ENCODE peak calls at places on chromosomes 6 and 20, in seven cellular contexts. One of them, this sample, is unnamed.

GRCh38 chr6:18528084-18528743 is 141.1 kb downstream of the RNF144B start:
- DNase-seq in pancreas: no peak
- DNase-seq in substantia nigra: no peak
- DNase-seq in skeletal muscle cell: no peak
- DNase-seq in cardiac fibroblast: peak
- DNase-seq in NCI-H1048: no peak
- DNase-seq in memory B cell: no peak
- DNase-seq in this sample: peak

GRCh38 chr20:44485078-44485829 is 9.6 kb downstream of the TTPAL start:
- DNase-seq in pancreas: no peak
- DNase-seq in substantia nigra: no peak
- DNase-seq in skeletal muscle cell: no peak
- DNase-seq in cardiac fibroblast: no peak
- DNase-seq in NCI-H1048: no peak
- DNase-seq in memory B cell: no peak
- DNase-seq in this sample: no peak

GRCh38 chr6:151131346-151131745 is 108.4 kb upstream of the AKAP12 start:
- DNase-seq in pancreas: no peak
- DNase-seq in substantia nigra: no peak
- DNase-seq in skeletal muscle cell: peak
- DNase-seq in cardiac fibroblast: peak
- DNase-seq in NCI-H1048: no peak
- DNase-seq in memory B cell: no peak
- DNase-seq in this sample: no peak

GRCh38 chr6:154942770-154943169 is 52.3 kb upstream of the TIAM2 start:
- DNase-seq in pancreas: no peak
- DNase-seq in substantia nigra: no peak
- DNase-seq in skeletal muscle cell: no peak
- DNase-seq in cardiac fibroblast: no peak
- DNase-seq in NCI-H1048: no peak
- DNase-seq in memory B cell: no peak
- DNase-seq in this sample: no peak

GRCh38 chr20:37943501-37944455 is 40.9 kb downstream of the VSTM2L start:
- DNase-seq in pancreas: no peak
- DNase-seq in substantia nigra: no peak
- DNase-seq in skeletal muscle cell: no peak
- DNase-seq in cardiac fibroblast: no peak
- DNase-seq in NCI-H1048: no peak
- DNase-seq in memory B cell: no peak
- DNase-seq in this sample: no peak

GRCh38 chr6:112202639-112203341 is 51.6 kb downstream of the LAMA4 start:
- DNase-seq in pancreas: no peak
- DNase-seq in substantia nigra: no peak
- DNase-seq in skeletal muscle cell: no peak
- DNase-seq in cardiac fibroblast: no peak
- DNase-seq in NCI-H1048: no peak
- DNase-seq in memory B cell: no peak
- DNase-seq in this sample: peak

GRCh38 chr6:129754750-129755149 is 44.8 kb upstream of the ARHGAP18 start:
- DNase-seq in pancreas: no peak
- DNase-seq in substantia nigra: no peak
- DNase-seq in skeletal muscle cell: no peak
- DNase-seq in cardiac fibroblast: no peak
- DNase-seq in NCI-H1048: no peak
- DNase-seq in memory B cell: no peak
- DNase-seq in this sample: no peak

GRCh38 chr20:52654552-52654951 is 317.6 kb upstream of the TSHZ2 start:
- DNase-seq in pancreas: no peak
- DNase-seq in substantia nigra: no peak
- DNase-seq in skeletal muscle cell: no peak
- DNase-seq in cardiac fibroblast: no peak
- DNase-seq in NCI-H1048: no peak
- DNase-seq in memory B cell: no peak
- DNase-seq in this sample: peak

GRCh38 chr20:51583073-51583472 is 40.6 kb upstream of the NFATC2 start:
- DNase-seq in pancreas: no peak
- DNase-seq in substantia nigra: no peak
- DNase-seq in skeletal muscle cell: no peak
- DNase-seq in cardiac fibroblast: no peak
- DNase-seq in NCI-H1048: no peak
- DNase-seq in memory B cell: no peak
- DNase-seq in this sample: no peak

GRCh38 chr6:17580518-17581048 is 19.5 kb upstream of the FAM8A1 start:
- DNase-seq in pancreas: peak
- DNase-seq in substantia nigra: no peak
- DNase-seq in skeletal muscle cell: no peak
- DNase-seq in cardiac fibroblast: peak
- DNase-seq in NCI-H1048: no peak
- DNase-seq in memory B cell: no peak
- DNase-seq in this sample: no peak

GRCh38 chr20:31606928-31607639 is 2.0 kb downstream of the ID1 start:
- DNase-seq in pancreas: no peak
- DNase-seq in substantia nigra: no peak
- DNase-seq in skeletal muscle cell: peak
- DNase-seq in cardiac fibroblast: peak
- DNase-seq in NCI-H1048: no peak
- DNase-seq in memory B cell: no peak
- DNase-seq in this sample: no peak

GRCh38 chr6:30554962-30555361 is 1.3 kb downstream of the GNL1 start:
- DNase-seq in pancreas: no peak
- DNase-seq in substantia nigra: no peak
- DNase-seq in skeletal muscle cell: no peak
- DNase-seq in cardiac fibroblast: no peak
- DNase-seq in NCI-H1048: no peak
- DNase-seq in memory B cell: no peak
- DNase-seq in this sample: no peak

GRCh38 chr6:166687070-166687469 is 60.0 kb upstream of the RPS6KA2 start:
- DNase-seq in pancreas: no peak
- DNase-seq in substantia nigra: no peak
- DNase-seq in skeletal muscle cell: no peak
- DNase-seq in cardiac fibroblast: no peak
- DNase-seq in NCI-H1048: no peak
- DNase-seq in memory B cell: no peak
- DNase-seq in this sample: no peak

GRCh38 chr6:132153221-132153896 is 202.2 kb upstream of the CCN2 start:
- DNase-seq in pancreas: no peak
- DNase-seq in substantia nigra: no peak
- DNase-seq in skeletal muscle cell: peak
- DNase-seq in cardiac fibroblast: peak
- DNase-seq in NCI-H1048: no peak
- DNase-seq in memory B cell: no peak
- DNase-seq in this sample: no peak

GRCh38 chr6:3026811-3027626 is 27.3 kb downstream of the NQO2 start:
- DNase-seq in pancreas: no peak
- DNase-seq in substantia nigra: no peak
- DNase-seq in skeletal muscle cell: peak
- DNase-seq in cardiac fibroblast: peak
- DNase-seq in NCI-H1048: no peak
- DNase-seq in memory B cell: peak
- DNase-seq in this sample: peak

GRCh38 chr20:35917077-35917476 is 37.2 kb downstream of the SCAND1 start:
- DNase-seq in pancreas: no peak
- DNase-seq in substantia nigra: no peak
- DNase-seq in skeletal muscle cell: no peak
- DNase-seq in cardiac fibroblast: no peak
- DNase-seq in NCI-H1048: no peak
- DNase-seq in memory B cell: no peak
- DNase-seq in this sample: peak

GRCh38 chr20:41182296-41183212 is 45.2 kb downstream of the PLCG1 start:
- DNase-seq in pancreas: no peak
- DNase-seq in substantia nigra: no peak
- DNase-seq in skeletal muscle cell: no peak
- DNase-seq in cardiac fibroblast: no peak
- DNase-seq in NCI-H1048: no peak
- DNase-seq in memory B cell: no peak
- DNase-seq in this sample: no peak

GRCh38 chr20:32780749-32781402 is 18.7 kb downstream of the DNMT3B start:
- DNase-seq in pancreas: no peak
- DNase-seq in substantia nigra: peak
- DNase-seq in skeletal muscle cell: no peak
- DNase-seq in cardiac fibroblast: no peak
- DNase-seq in NCI-H1048: no peak
- DNase-seq in memory B cell: no peak
- DNase-seq in this sample: no peak

GRCh38 chr20:33518071-33518470 is 28.2 kb downstream of the CBFA2T2 start:
- DNase-seq in pancreas: no peak
- DNase-seq in substantia nigra: no peak
- DNase-seq in skeletal muscle cell: no peak
- DNase-seq in cardiac fibroblast: peak
- DNase-seq in NCI-H1048: no peak
- DNase-seq in memory B cell: no peak
- DNase-seq in this sample: no peak

GRCh38 chr6:108944707-108945685 is 96.8 kb downstream of the ARMC2 start:
- DNase-seq in pancreas: no peak
- DNase-seq in substantia nigra: no peak
- DNase-seq in skeletal muscle cell: peak
- DNase-seq in cardiac fibroblast: peak
- DNase-seq in NCI-H1048: no peak
- DNase-seq in memory B cell: no peak
- DNase-seq in this sample: no peak

GRCh38 chr20:23063573-23063972 is 14.1 kb upstream of the THBD start:
- DNase-seq in pancreas: no peak
- DNase-seq in substantia nigra: no peak
- DNase-seq in skeletal muscle cell: no peak
- DNase-seq in cardiac fibroblast: no peak
- DNase-seq in NCI-H1048: no peak
- DNase-seq in memory B cell: no peak
- DNase-seq in this sample: peak

GRCh38 chr6:169495601-169496000 is 206.2 kb downstream of the WDR27 start:
- DNase-seq in pancreas: no peak
- DNase-seq in substantia nigra: no peak
- DNase-seq in skeletal muscle cell: no peak
- DNase-seq in cardiac fibroblast: peak
- DNase-seq in NCI-H1048: no peak
- DNase-seq in memory B cell: no peak
- DNase-seq in this sample: no peak

GRCh38 chr6:109687271-109687721 is 3.7 kb downstream of the AK9 start:
- DNase-seq in pancreas: no peak
- DNase-seq in substantia nigra: no peak
- DNase-seq in skeletal muscle cell: peak
- DNase-seq in cardiac fibroblast: peak
- DNase-seq in NCI-H1048: no peak
- DNase-seq in memory B cell: no peak
- DNase-seq in this sample: peak

GRCh38 chr6:140828833-140829232 is 1303.9 kb upstream of the GJE1 start:
- DNase-seq in pancreas: no peak
- DNase-seq in substantia nigra: no peak
- DNase-seq in skeletal muscle cell: no peak
- DNase-seq in cardiac fibroblast: no peak
- DNase-seq in NCI-H1048: no peak
- DNase-seq in memory B cell: no peak
- DNase-seq in this sample: no peak

GRCh38 chr20:52289956-52290355 is 98.4 kb upstream of the ZFP64 start:
- DNase-seq in pancreas: no peak
- DNase-seq in substantia nigra: no peak
- DNase-seq in skeletal muscle cell: no peak
- DNase-seq in cardiac fibroblast: no peak
- DNase-seq in NCI-H1048: no peak
- DNase-seq in memory B cell: no peak
- DNase-seq in this sample: no peak

GRCh38 chr6:129774697-129775447 is 64.9 kb upstream of the ARHGAP18 start:
- DNase-seq in pancreas: peak
- DNase-seq in substantia nigra: peak
- DNase-seq in skeletal muscle cell: no peak
- DNase-seq in cardiac fibroblast: peak
- DNase-seq in NCI-H1048: peak
- DNase-seq in memory B cell: peak
- DNase-seq in this sample: peak

GRCh38 chr6:125810435-125810834 is 19.7 kb downstream of the NCOA7 start:
- DNase-seq in pancreas: no peak
- DNase-seq in substantia nigra: no peak
- DNase-seq in skeletal muscle cell: no peak
- DNase-seq in cardiac fibroblast: no peak
- DNase-seq in NCI-H1048: no peak
- DNase-seq in memory B cell: no peak
- DNase-seq in this sample: no peak

GRCh38 chr6:163900570-163900969 is 486.1 kb downstream of the QKI start:
- DNase-seq in pancreas: no peak
- DNase-seq in substantia nigra: no peak
- DNase-seq in skeletal muscle cell: peak
- DNase-seq in cardiac fibroblast: peak
- DNase-seq in NCI-H1048: no peak
- DNase-seq in memory B cell: no peak
- DNase-seq in this sample: no peak

GRCh38 chr6:30964075-30964474 is 19.4 kb upstream of the MUC21 start:
- DNase-seq in pancreas: no peak
- DNase-seq in substantia nigra: no peak
- DNase-seq in skeletal muscle cell: no peak
- DNase-seq in cardiac fibroblast: no peak
- DNase-seq in NCI-H1048: no peak
- DNase-seq in memory B cell: no peak
- DNase-seq in this sample: peak

This sample was measured in MV-4-11.